ENCODE peak calls at places on chromosomes 4 and X, in four cellular contexts. D, U, S and J are unnamed samples.

GRCh38 chrX:2484721-2485459 is 15.9 kb downstream of the DHRSX start:
- DNase-seq in U (no peak), D (peak; percentile 29), S (no peak), J (no peak)

GRCh38 chrX:19064175-19064574 is 58.1 kb downstream of the ADGRG2 start:
- DNase-seq in D (no peak), S (peak; percentile 89), U (no peak), J (no peak)

GRCh38 chrX:49892552-49892951 is 13.3 kb downstream of the USP27X start:
- DNase-seq in D (no peak), U (no peak), S (no peak), J (no peak)

GRCh38 chrX:26613951-26614350 is 398.0 kb downstream of the MAGEB5 start:
- DNase-seq in D (no peak), S (no peak), U (no peak), J (no peak)

GRCh38 chr4:60724623-60725022 is 475.5 kb upstream of the ADGRL3 start:
- DNase-seq in D (peak; percentile 22), S (peak; percentile 92), U (no peak), J (no peak)

GRCh38 chr4:158020734-158021346 is 152.0 kb downstream of the GASK1B start:
- DNase-seq in D (no peak), S (peak; percentile 72), U (no peak), J (no peak)

GRCh38 chr4:178293601-178294000 is 851.4 kb upstream of the AGA start:
- DNase-seq in U (no peak), D (no peak), S (no peak), J (no peak)

GRCh38 chr4:151624606-151625565 is 135.9 kb downstream of the GATB start:
- DNase-seq in U (no peak), D (no peak), S (no peak), J (no peak)

GRCh38 chrX:133561251-133561650 is 146.0 kb upstream of the GPC4 start:
- DNase-seq in U (no peak), D (no peak), S (no peak), J (no peak)

GRCh38 chr4:25913056-25913850 is 767 bp upstream of the SMIM20 start:
- DNase-seq in D (peak; percentile 30), U (peak; percentile 35), S (no peak), J (no peak)

GRCh38 chr4:182448281-182449151 is 205.3 kb downstream of the TENM3 start:
- DNase-seq in D (peak; percentile 80), S (peak; percentile 82), U (no peak), J (peak; percentile 81)
- H3K27ac ChIP-seq in D (no peak overlapping the region), S (no peak overlapping the region), U (no peak overlapping the region), J (peak overlapping the region; percentile 42)

DNA sequence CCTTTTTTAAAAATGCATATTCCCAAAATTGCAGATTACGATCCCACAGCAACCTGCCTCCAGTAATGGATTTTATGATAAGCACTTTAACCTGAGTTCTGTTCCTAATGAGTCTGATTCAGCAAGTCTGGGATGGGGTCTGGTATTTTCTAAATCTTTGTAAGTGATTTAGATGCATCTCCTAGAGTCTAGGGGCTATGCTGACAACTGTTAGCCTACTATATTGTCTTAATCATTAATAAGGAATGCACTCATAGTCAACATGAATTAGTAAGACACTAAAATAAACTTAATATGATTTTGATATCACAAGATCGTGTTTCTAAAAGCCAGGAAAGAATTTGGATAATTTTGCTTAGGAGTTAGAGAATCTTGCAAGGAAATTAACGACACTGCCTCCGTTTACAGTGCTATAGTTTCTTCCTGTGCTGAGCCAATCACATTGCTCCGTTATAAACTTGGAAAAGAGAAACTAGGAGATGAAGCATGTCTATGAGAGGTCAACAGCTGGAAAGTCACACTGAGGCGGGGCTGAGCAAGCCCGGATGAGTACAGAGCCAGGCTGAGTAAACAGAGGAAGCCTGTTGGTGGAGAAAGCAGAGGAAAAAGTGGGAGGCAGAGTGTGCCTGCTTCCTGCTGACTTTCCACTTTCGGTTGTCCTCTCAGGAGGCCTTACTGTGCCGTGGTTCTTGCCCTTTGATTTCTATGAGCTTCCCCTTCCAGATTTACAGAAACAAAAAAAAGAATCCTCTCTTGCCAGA is 5.4 kb downstream of the SCARB2 start:
- DNase-seq in U (no peak), D (peak; percentile 89), S (peak; percentile 72), J (peak; percentile 58)
- H3K27ac ChIP-seq in U (no peak overlapping the region), D (peak overlapping the region; percentile 44), S (peak overlapping the region; percentile 73), J (peak overlapping the region; percentile 96)

GRCh38 chr4:168361365-168362024 is 42.9 kb upstream of the DDX60 start:
- DNase-seq in S (no peak), D (no peak), U (no peak), J (no peak)
- H3K27ac ChIP-seq in S (no peak overlapping the region), D (no peak overlapping the region), U (no peak overlapping the region), J (no peak overlapping the region)

DNA sequence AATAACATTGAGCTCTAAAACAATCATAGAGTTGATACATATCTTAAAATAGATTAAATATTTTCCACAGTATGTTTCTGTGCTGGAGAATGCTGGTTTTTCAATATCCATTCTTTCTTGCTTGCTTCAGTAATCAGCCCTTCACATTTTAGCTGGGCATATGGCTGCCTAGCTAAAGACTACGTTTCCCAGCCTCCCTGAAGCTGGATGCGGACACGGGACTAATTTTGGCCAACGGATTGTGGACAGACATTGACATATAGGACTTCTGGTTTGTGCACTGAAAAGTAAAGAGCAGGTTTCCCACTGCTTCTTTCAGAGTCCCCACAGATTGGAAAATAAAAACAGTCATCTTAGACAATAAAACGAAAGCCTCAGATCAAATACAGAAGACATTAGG is 97.3 kb downstream of the COL25A1 start:
- DNase-seq in U (no peak), D (no peak), S (no peak), J (no peak)
- H3K27ac ChIP-seq in U (no peak overlapping the region), D (no peak overlapping the region), S (no peak overlapping the region), J (no peak overlapping the region)

DNA sequence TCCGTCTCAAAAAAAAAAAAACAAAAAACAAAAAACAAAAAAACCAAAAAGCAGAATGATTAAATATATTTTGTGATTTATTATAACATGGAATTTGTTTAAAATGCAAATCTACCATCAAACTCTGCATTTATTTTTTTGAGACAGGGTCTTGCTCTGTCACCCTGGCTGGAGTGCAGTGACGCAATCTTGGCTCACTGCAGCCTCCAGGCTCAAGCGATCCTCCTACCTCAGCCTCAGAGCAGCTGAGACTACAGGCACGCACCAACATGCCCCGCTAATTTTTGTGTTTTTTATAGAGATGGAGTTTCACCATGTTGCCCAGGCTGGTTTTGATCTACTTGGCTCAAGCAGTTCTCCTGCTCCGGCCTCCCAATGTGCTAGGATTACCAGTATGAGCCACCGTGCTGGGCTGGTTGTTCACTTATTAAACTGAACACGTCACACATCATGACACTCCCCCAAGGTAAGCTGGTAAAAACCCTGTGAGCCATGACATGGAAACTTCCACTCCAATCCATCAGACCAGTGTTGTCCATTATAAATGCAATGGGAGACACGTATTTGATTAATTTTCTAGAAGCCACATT is 45.7 kb downstream of the RBM47 start:
- DNase-seq in U (no peak), S (no peak), D (no peak), J (no peak)
- H3K27ac ChIP-seq in U (no peak overlapping the region), S (no peak overlapping the region), D (no peak overlapping the region), J (no peak overlapping the region)

GRCh38 chr4:124067031-124067430 is 645.5 kb downstream of the ANKRD50 start:
- DNase-seq in S (peak; percentile 38), U (no peak), D (no peak), J (no peak)
- H3K27ac ChIP-seq in S (no peak overlapping the region), U (no peak overlapping the region), D (no peak overlapping the region), J (no peak overlapping the region)

DNA sequence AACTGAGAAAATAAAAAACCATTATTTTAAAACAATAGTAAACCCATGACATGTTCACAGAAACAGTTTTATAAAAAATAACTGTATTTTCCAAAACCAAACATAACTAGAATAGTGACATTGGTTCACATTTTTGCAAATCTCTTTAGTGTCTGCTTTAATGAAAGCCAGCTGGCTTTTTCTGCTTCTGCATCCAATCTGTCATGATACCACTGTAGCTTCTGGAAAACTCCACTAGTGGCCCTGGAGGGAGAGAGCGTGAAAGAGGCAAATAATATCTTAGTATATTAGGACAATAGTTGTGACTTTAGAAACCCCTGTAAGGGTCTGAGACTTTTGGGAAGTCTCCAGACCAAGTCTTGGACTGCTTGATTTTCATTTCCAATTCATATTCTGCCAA is 31.1 kb downstream of the FGFBP1 start:
- DNase-seq in D (no peak), S (no peak), U (no peak), J (no peak)
- H3K27ac ChIP-seq in D (no peak overlapping the region), S (peak overlapping the region; percentile 98), U (no peak overlapping the region), J (no peak overlapping the region)

DNA sequence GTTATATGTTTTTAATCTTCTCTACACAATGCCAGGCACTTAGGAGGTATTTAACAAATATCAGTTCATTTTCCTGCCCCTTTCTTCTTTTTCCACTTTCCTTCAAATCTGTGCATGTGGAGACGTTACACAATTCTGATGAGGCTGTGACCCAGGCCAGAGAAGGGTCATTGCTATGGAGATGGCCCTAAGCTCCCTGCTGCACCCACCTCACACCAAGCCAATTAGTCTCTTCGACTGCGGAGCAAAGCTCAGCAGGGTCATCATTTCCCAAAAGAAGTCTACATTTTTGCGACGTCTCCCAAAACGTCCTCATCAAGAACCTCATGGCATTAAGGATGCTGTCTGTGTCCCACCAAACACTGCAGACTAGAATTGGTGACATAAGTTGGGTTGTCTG is 28.9 kb upstream of the VEGFD start:
- DNase-seq in D (no peak), U (no peak), S (no peak), J (no peak)
- H3K27ac ChIP-seq in D (no peak overlapping the region), U (no peak overlapping the region), S (no peak overlapping the region), J (no peak overlapping the region)